ENCODE peak calls at places on chromosomes 6 and 20, in seven cellular contexts. R, K, P, L, H, O and Z are unnamed samples.

GRCh38 chr6:150196942-150197745 is 54.3 kb downstream of the PPP1R14C start:
- DNase-seq in R (no peak), K (no peak), P (no peak), L (peak; percentile 54), H (no peak), O (no peak), Z (peak; percentile 71)

GRCh38 chr6:19991176-19991575 is 154.0 kb downstream of the ID4 start:
- DNase-seq in R (no peak), K (no peak), P (no peak), L (no peak), H (no peak), O (no peak), Z (no peak)

GRCh38 chr6:139376604-139377218 is 2.3 kb upstream of the CITED2 start:
- DNase-seq in R (peak; percentile 44), K (peak; percentile 87), P (peak; percentile 95), L (no peak), H (no peak), O (peak; percentile 49), Z (no peak)

GRCh38 chr6:159769470-159769869 is 7.6 kb downstream of the ACAT2 start:
- DNase-seq in R (no peak), K (no peak), P (no peak), L (no peak), H (no peak), O (no peak), Z (no peak)

GRCh38 chr6:161882196-161882595 is 608.3 kb upstream of the AGPAT4 start:
- DNase-seq in R (no peak), K (no peak), P (no peak), L (no peak), H (no peak), O (no peak), Z (peak; percentile 62)

GRCh38 chr6:136031982-136032381 is 180.5 kb downstream of the PDE7B start:
- DNase-seq in R (no peak), K (no peak), P (peak; percentile 29), L (no peak), H (no peak), O (peak; percentile 46), Z (no peak)

GRCh38 chr6:81166770-81167169 is 585.7 kb downstream of the TENT5A start:
- DNase-seq in R (no peak), K (peak; percentile 35), P (no peak), L (no peak), H (no peak), O (no peak), Z (no peak)

GRCh38 chr6:73942581-73942980 is 246.6 kb downstream of the CD109 start:
- DNase-seq in R (no peak), K (no peak), P (no peak), L (no peak), H (no peak), O (no peak), Z (no peak)

GRCh38 chr6:158666637-158667359 is 16.9 kb downstream of the SYTL3 start:
- DNase-seq in R (peak; percentile 66), K (no peak), P (peak; percentile 59), L (no peak), H (no peak), O (no peak), Z (no peak)

GRCh38 chr6:46015119-46015968 is at the start of gene CLIC5:
- DNase-seq in R (peak; percentile 46), K (no peak), P (peak; percentile 12), L (peak; percentile 76), H (no peak), O (peak; percentile 79), Z (peak; percentile 79)

GRCh38 chr6:157551041-157551832 is 170.2 kb downstream of the ZDHHC14 start:
- DNase-seq in R (no peak), K (no peak), P (no peak), L (no peak), H (no peak), O (no peak), Z (no peak)

GRCh38 chr20:24752612-24753011 is 196.5 kb upstream of the CST7 start:
- DNase-seq in R (no peak), K (no peak), P (no peak), L (no peak), H (no peak), O (no peak), Z (no peak)

GRCh38 chr6:169162968-169163903 is 90.4 kb downstream of the THBS2 start:
- DNase-seq in R (no peak), K (peak; percentile 31), P (no peak), L (peak; percentile 64), H (no peak), O (peak; percentile 48), Z (peak; percentile 17)

GRCh38 chr20:16097788-16098187 is 475.5 kb downstream of the KIF16B start:
- DNase-seq in R (no peak), K (no peak), P (no peak), L (no peak), H (no peak), O (no peak), Z (no peak)

GRCh38 chr6:109453594-109454482 is 1.7 kb downstream of the MICAL1 start:
- DNase-seq in R (no peak), K (no peak), P (no peak), L (peak; percentile 78), H (no peak), O (peak; percentile 44), Z (no peak)

GRCh38 chr6:82484001-82484400 is 120.4 kb downstream of the TPBG start:
- DNase-seq in R (no peak), K (no peak), P (no peak), L (no peak), H (no peak), O (no peak), Z (no peak)

GRCh38 chr6:121627761-121628160 is 192.3 kb downstream of the GJA1 start:
- DNase-seq in R (no peak), K (no peak), P (no peak), L (no peak), H (no peak), O (no peak), Z (no peak)

GRCh38 chr6:124026645-124027044 is 223.0 kb downstream of the NKAIN2 start:
- DNase-seq in R (no peak), K (no peak), P (no peak), L (no peak), H (no peak), O (no peak), Z (no peak)

GRCh38 chr6:137373296-137373695 is 120.9 kb downstream of the OLIG3 start:
- DNase-seq in R (no peak), K (no peak), P (no peak), L (no peak), H (no peak), O (no peak), Z (no peak)

GRCh38 chr6:161067749-161068148 is 76.2 kb downstream of the MAP3K4 start:
- DNase-seq in R (no peak), K (no peak), P (no peak), L (no peak), H (no peak), O (no peak), Z (no peak)

GRCh38 chr6:130693944-130694343 is 133.3 kb upstream of the SMLR1 start:
- DNase-seq in R (no peak), K (no peak), P (no peak), L (no peak), H (no peak), O (no peak), Z (no peak)

GRCh38 chr6:159169557-159170332 is 545 bp downstream of the FNDC1 start:
- DNase-seq in R (no peak), K (no peak), P (no peak), L (peak; percentile 86), H (no peak), O (no peak), Z (no peak)

GRCh38 chr6:109349419-109349987 is 32.8 kb downstream of the CD164 start:
- DNase-seq in R (no peak), K (no peak), P (peak; percentile 89), L (no peak), H (no peak), O (peak; percentile 28), Z (peak; percentile 60)

GRCh38 chr6:5333653-5334052 is 72.3 kb downstream of the FARS2 start:
- DNase-seq in R (no peak), K (no peak), P (no peak), L (no peak), H (no peak), O (no peak), Z (no peak)

GRCh38 chr20:5557123-5557522 is 193.1 kb upstream of the SHLD1 start:
- DNase-seq in R (no peak), K (no peak), P (peak; percentile 35), L (no peak), H (peak; percentile 15), O (peak; percentile 41), Z (peak; percentile 83)

GRCh38 chr20:61640171-61640570 is 388.1 kb downstream of the CDH4 start:
- DNase-seq in R (no peak), K (no peak), P (no peak), L (no peak), H (no peak), O (no peak), Z (no peak)

GRCh38 chr6:113736978-113737377 is 120.2 kb upstream of the MARCKS start:
- DNase-seq in R (no peak), K (no peak), P (no peak), L (no peak), H (no peak), O (no peak), Z (no peak)

GRCh38 chr6:119966484-119966883 is 616.9 kb upstream of the MAN1A1 start:
- DNase-seq in R (no peak), K (no peak), P (no peak), L (no peak), H (no peak), O (no peak), Z (peak; percentile 20)
- TF ChIP-seq CTCF in R (no peak), K (no peak), P (no peak), L (no peak), H (peak; percentile 56), O (no peak), Z (no peak)

GRCh38 chr6:145252737-145253136 is 482.6 kb downstream of the EPM2A start:
- DNase-seq in R (no peak), K (no peak), P (no peak), L (no peak), H (no peak), O (no peak), Z (no peak)
- H3K9me3 ChIP-seq in R (no peaks in the 10 kb centered on the region), K (no peaks in the 10 kb centered on the region), P (no peaks in the 10 kb centered on the region), L (no peaks in the 10 kb centered on the region), H (no peaks in the 10 kb centered on the region), O (no peaks in the 10 kb centered on the region), Z (no peaks in the 10 kb centered on the region)

GRCh38 chr20:31788578-31788977 is 30.6 kb upstream of the MYLK2 start:
- DNase-seq in R (no peak), K (no peak), P (no peak), L (no peak), H (no peak), O (no peak), Z (no peak)
- TF ChIP-seq CTCF in R (no peak), K (no peak), P (no peak), L (no peak), H (no peak), O (no peak), Z (no peak)

GRCh38 chr6:23246901-23247300 is 677.5 kb downstream of the HDGFL1 start:
- DNase-seq in R (no peak), K (no peak), P (no peak), L (no peak), H (no peak), O (no peak), Z (no peak)

GRCh38 chr6:23245559-23245958 is 676.2 kb downstream of the HDGFL1 start:
- DNase-seq in R (no peak), K (no peak), P (no peak), L (no peak), H (no peak), O (no peak), Z (no peak)

GRCh38 chr6:23243858-23244257 is 674.5 kb downstream of the HDGFL1 start:
- DNase-seq in R (no peak), K (no peak), P (no peak), L (no peak), H (no peak), O (no peak), Z (no peak)

GRCh38 chr6:23244300-23244699 is 674.9 kb downstream of the HDGFL1 start:
- DNase-seq in R (no peak), K (no peak), P (no peak), L (no peak), H (no peak), O (no peak), Z (no peak)
- H3K9me3 ChIP-seq in R (no peaks in the 10 kb centered on the region), K (no peaks in the 10 kb centered on the region), P (no peaks in the 10 kb centered on the region), L (no peaks in the 10 kb centered on the region), H (no peaks in the 10 kb centered on the region), O (no peaks in the 10 kb centered on the region), Z (no peaks in the 10 kb centered on the region)